ENCODE peak calls at places on chromosomes 1 and 21, in seven cellular contexts. T, M, F, Q, R, D and A are unnamed samples.

GRCh38 chr1:219330669-219331068 is 157.0 kb downstream of the LYPLAL1 start:
- DNase-seq in T (no peak), M (no peak), F (no peak), Q (no peak), R (no peak), D (no peak), A (no peak)

GRCh38 chr1:244049142-244049968 is 1.7 kb upstream of the ZBTB18 start:
- DNase-seq in T (peak; percentile 23), M (no peak), F (peak; percentile 60), Q (no peak), R (no peak), D (peak; percentile 30), A (peak; percentile 54)

GRCh38 chr1:21104683-21105082 is 72.0 kb downstream of the EIF4G3 start:
- DNase-seq in T (no peak), M (no peak), F (no peak), Q (no peak), R (no peak), D (no peak), A (no peak)

GRCh38 chr1:248187363-248187762 is 9.7 kb upstream of the OR2M3 start:
- DNase-seq in T (no peak), M (no peak), F (no peak), Q (no peak), R (no peak), D (no peak), A (no peak)

GRCh38 chr1:26019641-26020315 is 1.8 kb upstream of the EXTL1 start:
- DNase-seq in T (peak; percentile 82), M (peak; percentile 72), F (peak; percentile 68), Q (peak; percentile 71), R (no peak), D (no peak), A (no peak)

GRCh38 chr1:119676571-119677206 is 28.6 kb upstream of the ZNF697 start:
- DNase-seq in T (no peak), M (no peak), F (peak; percentile 38), Q (no peak), R (no peak), D (no peak), A (no peak)

GRCh38 chr1:59900640-59901039 is 25.9 kb downstream of the CYP2J2 start:
- DNase-seq in T (no peak), M (peak; percentile 16), F (no peak), Q (no peak), R (no peak), D (no peak), A (no peak)

GRCh38 chr21:16241500-16241963 is 511.8 kb downstream of the USP25 start:
- DNase-seq in T (no peak), M (no peak), F (no peak), Q (no peak), R (no peak), D (peak; percentile 1), A (no peak)

GRCh38 chr1:2981388-2981787 is 39.9 kb upstream of the ACTRT2 start:
- DNase-seq in T (no peak), M (no peak), F (no peak), Q (no peak), R (no peak), D (no peak), A (no peak)

GRCh38 chr1:111598534-111598933 is 21.1 kb upstream of the RAP1A start:
- DNase-seq in T (no peak), M (no peak), F (no peak), Q (no peak), R (no peak), D (no peak), A (no peak)

GRCh38 chr1:215321802-215322201 is 239.3 kb downstream of the KCNK2 start:
- DNase-seq in T (peak; percentile 30), M (peak; percentile 8), F (peak; percentile 11), Q (peak; percentile 4), R (no peak), D (peak; percentile 11), A (no peak)

GRCh38 chr21:16770279-16770678 is 742.6 kb upstream of the CXADR start:
- DNase-seq in T (peak; percentile 48), M (no peak), F (no peak), Q (peak; percentile 37), R (no peak), D (no peak), A (no peak)

GRCh38 chr1:111756124-111756513 is 418 bp downstream of the DDX20 start:
- DNase-seq in T (no peak), M (no peak), F (no peak), Q (no peak), R (no peak), D (no peak), A (peak; percentile 58)

DNA sequence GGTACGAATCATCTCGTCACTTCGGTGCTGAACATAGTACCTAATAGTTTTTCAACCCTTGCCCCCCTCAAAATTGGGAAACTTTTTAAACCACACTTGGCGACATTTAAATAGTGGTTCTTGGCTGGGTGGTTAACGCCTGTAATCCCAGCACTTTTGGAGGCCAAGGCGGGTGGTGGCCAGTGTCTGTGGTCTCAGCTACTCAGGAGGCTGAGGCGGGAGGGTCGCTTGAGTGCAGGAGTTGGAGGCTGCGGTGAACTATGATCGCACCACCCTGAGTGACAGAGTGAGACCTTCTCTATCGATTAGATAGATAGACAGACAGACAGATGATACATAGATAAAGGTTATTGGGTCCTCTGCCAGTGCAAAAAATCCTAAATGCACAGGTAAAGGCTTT is 55.5 kb upstream of the RASAL2 start:
- DNase-seq in T (no peak), M (no peak), F (no peak), Q (no peak), R (no peak), D (no peak), A (no peak)
- H2AFZ ChIP-seq in T (peak overlapping the region; percentile 2), M (peak overlapping the region; percentile 99), F (peak overlapping the region; percentile 81), Q (peak overlapping the region; percentile 92), R (peak overlapping the region; percentile 72), D (no peak overlapping the region), A (no peak overlapping the region)

GRCh38 chr1:52925571-52926005 is 1.5 kb upstream of the SCP2 start:
- DNase-seq in T (peak; percentile 27), M (no peak), F (no peak), Q (no peak), R (no peak), D (no peak), A (no peak)
- H3K27ac ChIP-seq in T (no peak overlapping the region), M (no peak overlapping the region), F (no peak overlapping the region), Q (no peak overlapping the region), R (no peak overlapping the region), D (no peak overlapping the region), A (no peak overlapping the region)

DNA sequence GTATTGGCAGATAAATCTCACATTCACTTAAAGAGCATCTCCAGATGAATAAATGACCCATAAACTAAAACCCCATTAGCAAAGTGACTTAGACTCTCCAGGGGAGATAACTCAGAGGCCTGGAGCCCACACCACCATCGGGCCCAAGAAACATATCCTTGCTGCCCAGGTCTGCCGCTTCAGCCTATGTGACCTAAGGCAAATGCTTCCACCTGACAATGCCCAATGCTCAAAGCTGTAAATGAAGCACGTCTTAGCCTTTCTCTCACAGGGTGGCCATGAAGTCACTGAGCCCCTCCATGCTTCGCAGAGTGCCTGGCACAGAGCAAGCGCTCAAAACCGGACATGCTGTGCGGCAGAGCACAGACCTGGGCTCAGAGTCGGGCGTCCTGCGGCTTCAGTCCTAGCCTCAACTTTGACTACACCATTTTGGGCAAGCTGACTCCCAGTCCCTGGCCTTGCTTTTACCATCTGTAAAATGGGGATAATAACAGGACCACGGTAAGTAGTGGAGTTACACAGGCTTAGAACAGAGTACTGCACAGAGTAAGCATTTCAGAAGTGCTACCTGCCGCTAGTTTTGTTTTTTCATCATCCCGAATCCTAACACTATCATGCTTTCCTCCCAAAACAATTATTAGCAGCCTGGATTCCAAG is 23.7 kb downstream of the NOL9 start:
- DNase-seq in T (no peak), M (no peak), F (no peak), Q (no peak), R (no peak), D (no peak), A (no peak)
- H3K36me3 ChIP-seq in T (peaks cover 29% of the 10 kb centered on the region), M (peaks cover 28% of the 10 kb centered on the region), F (peaks cover 34% of the 10 kb centered on the region), Q (peaks cover 59% of the 10 kb centered on the region), R (peaks cover 62% of the 10 kb centered on the region), D (peaks cover 76% of the 10 kb centered on the region), A (peaks cover 50% of the 10 kb centered on the region)

DNA sequence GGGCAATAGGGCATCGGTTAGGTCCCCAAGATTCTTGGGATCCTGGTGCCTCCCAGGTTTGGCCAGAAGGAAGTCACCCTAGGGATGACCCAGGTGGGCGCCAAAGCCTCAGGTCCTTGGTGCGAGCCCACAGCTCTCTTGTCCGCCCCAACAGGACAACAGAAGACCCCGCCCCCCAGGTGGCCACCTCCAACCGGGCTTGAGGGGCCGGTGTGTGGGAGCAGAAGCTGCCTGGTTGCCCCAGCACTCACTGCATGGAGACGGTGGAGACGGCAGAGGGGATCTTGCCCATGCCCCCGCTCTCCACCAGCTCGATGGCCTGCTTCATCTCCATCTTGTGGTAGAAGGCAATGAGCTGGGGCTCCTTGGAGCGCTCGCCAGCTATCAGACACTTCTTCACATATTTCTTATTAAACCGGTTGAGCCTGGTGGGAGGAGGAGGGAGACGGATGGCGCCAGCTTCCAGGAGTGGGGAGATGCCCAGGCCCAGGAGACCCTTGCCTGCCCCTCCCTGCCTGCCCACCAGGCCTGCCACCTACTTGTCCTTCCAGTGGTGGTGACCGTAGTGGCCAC is 52.7 kb downstream of the SLC9A1 start:
- DNase-seq in T (no peak), M (no peak), F (no peak), Q (no peak), R (no peak), D (no peak), A (no peak)
- H2AFZ ChIP-seq in T (no peak overlapping the region), M (no peak overlapping the region), F (no peak overlapping the region), Q (no peak overlapping the region), R (no peak overlapping the region), D (no peak overlapping the region), A (no peak overlapping the region)

GRCh38 chr1:184022651-184023050 is 14.9 kb downstream of the COLGALT2 start:
- DNase-seq in T (no peak), M (no peak), F (no peak), Q (no peak), R (no peak), D (peak; percentile 24), A (no peak)

GRCh38 chr1:184020855-184021254 is 16.7 kb downstream of the COLGALT2 start:
- DNase-seq in T (no peak), M (no peak), F (no peak), Q (no peak), R (no peak), D (no peak), A (no peak)

GRCh38 chr1:184023133-184023532 is 14.4 kb downstream of the COLGALT2 start:
- DNase-seq in T (no peak), M (no peak), F (no peak), Q (no peak), R (no peak), D (no peak), A (no peak)

GRCh38 chr1:184020328-184020727 is 17.2 kb downstream of the COLGALT2 start:
- DNase-seq in T (no peak), M (no peak), F (no peak), Q (no peak), R (no peak), D (no peak), A (no peak)

GRCh38 chr1:184021666-184022198 is 15.8 kb downstream of the COLGALT2 start:
- DNase-seq in T (peak; percentile 37), M (no peak), F (no peak), Q (peak; percentile 30), R (no peak), D (no peak), A (no peak)
- H3K27ac ChIP-seq in T (no peak overlapping the region), M (no peak overlapping the region), F (no peak overlapping the region), Q (no peak overlapping the region), R (no peak overlapping the region), D (no peak overlapping the region), A (no peak overlapping the region)